ENCODE peak calls at places on chromosomes 3 and 15, in four cellular contexts. O, Y, L and W are unnamed samples.

GRCh38 chr15:57462391-57462790 is 86.1 kb downstream of the CGNL1 start:
- DNase-seq in O (no peak), Y (peak), L (no peak), W (peak)

GRCh38 chr3:53921296-53921695 is 29.6 kb upstream of the SELENOK start:
- DNase-seq in O (peak), Y (peak), L (no peak), W (peak)

GRCh38 chr3:153785901-153786300 is 335.3 kb upstream of the ARHGEF26 start:
- DNase-seq in O (no peak), Y (no peak), L (no peak), W (no peak)

GRCh38 chr3:186413615-186414415 is 51.8 kb upstream of the DGKG start:
- DNase-seq in O (no peak), Y (peak), L (peak), W (peak)

GRCh38 chr15:49370782-49371181 is 52.3 kb upstream of the FGF7 start:
- DNase-seq in O (peak), Y (peak), L (no peak), W (no peak)

GRCh38 chr3:59980576-59980975 is 930.8 kb upstream of the CFAP20DC start:
- DNase-seq in O (no peak), Y (no peak), L (no peak), W (no peak)

GRCh38 chr3:124292329-124292728 is 300.4 kb upstream of the ROPN1 start:
- DNase-seq in O (no peak), Y (no peak), L (no peak), W (no peak)

GRCh38 chr3:11131371-11131770 is 22.9 kb upstream of the HRH1 start:
- DNase-seq in O (no peak), Y (no peak), L (no peak), W (peak)

GRCh38 chr3:129892486-129892856 is 1.0 kb downstream of the TMCC1 start:
- DNase-seq in O (no peak), Y (no peak), L (no peak), W (no peak)

GRCh38 chr15:48963524-48964113 is at the start of gene SHC4:
- DNase-seq in O (no peak), Y (peak), L (peak), W (peak)

GRCh38 chr15:75640483-75641175 is 605 bp upstream of the IMP3 start:
- DNase-seq in O (peak), Y (peak), L (no peak), W (peak)

GRCh38 chr3:155426524-155427230 is 133.2 kb upstream of the STRIT1 start:
- DNase-seq in O (no peak), Y (no peak), L (no peak), W (no peak)

GRCh38 chr15:51094606-51095569 is at the start of gene TNFAIP8L3:
- DNase-seq in O (no peak), Y (peak), L (peak), W (peak)

GRCh38 chr15:77775373-77775772 is 142.7 kb upstream of the LINGO1 start:
- DNase-seq in O (no peak), Y (no peak), L (no peak), W (peak)

GRCh38 chr15:91946914-91947313 is 93.4 kb downstream of the SLCO3A1 start:
- DNase-seq in O (no peak), Y (no peak), L (no peak), W (no peak)

GRCh38 chr3:159785276-159785675 is 203.4 kb upstream of the IL12A start:
- DNase-seq in O (no peak), Y (peak), L (no peak), W (peak)

GRCh38 chr3:67655364-67656121 is 1.1 kb upstream of the SUCLG2 start:
- DNase-seq in O (peak), Y (no peak), L (peak), W (no peak)

GRCh38 chr15:46703871-46704637 is 1013.3 kb upstream of the SEMA6D start:
- DNase-seq in O (no peak), Y (no peak), L (no peak), W (no peak)

GRCh38 chr15:94924971-94925593 is 693.7 kb downstream of the MCTP2 start:
- DNase-seq in O (no peak), Y (peak), L (peak), W (no peak)

GRCh38 chr3:179018808-179019207 is 52.8 kb downstream of the ZMAT3 start:
- DNase-seq in O (no peak), Y (no peak), L (no peak), W (no peak)

GRCh38 chr15:88704791-88705768 is 66.3 kb downstream of the ISG20 start:
- DNase-seq in O (no peak), Y (peak), L (peak), W (peak)

GRCh38 chr3:9467451-9467850 is 70.0 kb downstream of the SETD5 start:
- DNase-seq in O (no peak), Y (no peak), L (no peak), W (no peak)

GRCh38 chr3:156865732-156866131 is 39.6 kb downstream of the LEKR1 start:
- DNase-seq in O (no peak), Y (peak), L (no peak), W (no peak)

GRCh38 chr15:42707873-42708544 is 28.9 kb downstream of the CDAN1 start:
- DNase-seq in O (no peak), Y (no peak), L (no peak), W (no peak)

GRCh38 chr3:100040446-100040845 is 73.9 kb downstream of the FILIP1L start:
- DNase-seq in O (no peak), Y (peak), L (no peak), W (no peak)

GRCh38 chr15:66939451-66940023 is 125.9 kb upstream of the SMAD3 start:
- DNase-seq in O (peak), Y (no peak), L (no peak), W (peak)

GRCh38 chr3:67863869-67864268 is 209.5 kb upstream of the SUCLG2 start:
- DNase-seq in O (peak), Y (peak), L (no peak), W (no peak)

GRCh38 chr3:158961911-158962310 is 160.1 kb downstream of the MFSD1 start:
- DNase-seq in O (no peak), Y (no peak), L (no peak), W (no peak)

GRCh38 chr3:77150759-77151158 is 110.9 kb downstream of the ROBO2 start:
- DNase-seq in O (no peak), Y (no peak), L (no peak), W (no peak)

GRCh38 chr3:118884748-118885206 is 149.9 kb downstream of the IGSF11 start:
- DNase-seq in O (peak), Y (peak), L (peak), W (peak)

GRCh38 chr3:42214565-42215283 is 51.3 kb downstream of the CCK start:
- DNase-seq in O (no peak), Y (no peak), L (no peak), W (no peak)

GRCh38 chr15:64024172-64025050 is 21.9 kb downstream of the DAPK2 start:
- DNase-seq in O (peak), Y (no peak), L (no peak), W (no peak)

GRCh38 chr3:167728176-167728575 is 6.5 kb downstream of the PDCD10 start:
- DNase-seq in O (no peak), Y (peak), L (no peak), W (peak)

GRCh38 chr3:183444748-183445147 is 16.3 kb upstream of the MCF2L2 start:
- DNase-seq in O (no peak), Y (no peak), L (no peak), W (no peak)

GRCh38 chr3:196677353-196677752 is 34.7 kb downstream of the CEP19 start:
- DNase-seq in O (no peak), Y (no peak), L (no peak), W (no peak)

GRCh38 chr3:196673632-196674031 is 34.1 kb downstream of the NRROS start:
- DNase-seq in O (no peak), Y (no peak), L (no peak), W (no peak)

GRCh38 chr3:196677929-196678328 is 34.1 kb downstream of the CEP19 start:
- DNase-seq in O (no peak), Y (no peak), L (no peak), W (no peak)
- H3K27ac ChIP-seq in O (no peak), Y (no peak), L (no peak), W (no peak)

GRCh38 chr3:103499967-103500366 is 1065.2 kb downstream of the ZPLD1 start:
- DNase-seq in O (no peak), Y (no peak), L (no peak), W (no peak)
- H3K27ac ChIP-seq in O (no peak), Y (no peak), L (no peak), W (no peak)

GRCh38 chr3:152381881-152382295 is 113.2 kb downstream of the MBNL1 start:
- DNase-seq in O (no peak), Y (no peak), L (no peak), W (no peak)
- H3K27ac ChIP-seq in O (no peak), Y (peak), L (no peak), W (peak)

GRCh38 chr3:14235896-14236295 is 57.3 kb downstream of the LSM3 start:
- DNase-seq in O (no peak), Y (peak), L (peak), W (no peak)
- H3K27ac ChIP-seq in O (no peak), Y (no peak), L (peak), W (no peak)

GRCh38 chr3:162141232-162141631 is 644.6 kb downstream of the OTOL1 start:
- DNase-seq in O (no peak), Y (peak), L (no peak), W (no peak)
- H3K27ac ChIP-seq in O (no peak), Y (no peak), L (no peak), W (peak)

GRCh38 chr15:36356511-36356910 is 222.9 kb upstream of the CDIN1 start:
- DNase-seq in O (no peak), Y (no peak), L (no peak), W (no peak)
- H3K27ac ChIP-seq in O (no peak), Y (peak), L (no peak), W (peak)

GRCh38 chr15:39300451-39301153 is 280.3 kb upstream of the THBS1 start:
- DNase-seq in O (no peak), Y (peak), L (no peak), W (peak)

GRCh38 chr15:39301589-39301999 is 279.3 kb upstream of the THBS1 start:
- DNase-seq in O (no peak), Y (peak), L (no peak), W (no peak)

GRCh38 chr15:39296955-39297354 is 283.9 kb upstream of the THBS1 start:
- DNase-seq in O (no peak), Y (no peak), L (no peak), W (no peak)

GRCh38 chr15:39298563-39298962 is 282.3 kb upstream of the THBS1 start:
- DNase-seq in O (no peak), Y (no peak), L (no peak), W (no peak)

DNA sequence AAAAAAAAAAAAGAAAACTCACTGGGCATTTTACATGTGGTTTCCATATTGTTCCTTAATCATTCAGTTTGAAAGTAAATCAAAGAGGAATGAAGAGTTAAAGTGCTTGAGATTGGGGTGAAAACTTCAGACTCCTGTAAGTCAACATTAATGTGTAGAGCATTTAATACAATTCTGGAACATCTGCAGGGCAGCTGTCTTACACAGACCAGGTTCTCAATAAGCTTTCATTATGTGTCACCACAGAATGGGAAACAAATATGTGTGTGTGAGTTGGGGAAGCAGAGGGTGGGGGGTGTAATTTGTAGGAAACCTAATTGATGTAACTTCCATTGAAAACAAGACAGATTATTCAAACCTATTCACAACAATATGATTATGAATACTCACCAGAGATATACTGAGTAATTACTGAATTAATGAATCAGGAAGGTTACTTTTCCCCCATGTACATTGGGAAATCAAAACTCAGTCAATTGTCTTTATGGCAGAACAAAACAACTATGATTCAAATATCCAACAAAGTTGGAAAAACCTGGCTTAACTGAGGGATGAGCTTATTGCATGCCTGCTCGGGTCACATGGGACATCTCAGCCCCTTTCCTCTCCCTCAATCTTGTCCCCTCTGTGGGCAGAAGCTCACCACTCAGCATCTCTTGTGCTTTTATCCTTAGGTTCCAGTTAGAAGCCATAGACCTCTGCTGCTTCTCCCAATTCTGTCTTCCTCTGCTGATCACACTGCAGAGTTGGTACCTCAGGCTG is 281.2 kb upstream of the THBS1 start:
- DNase-seq in O (no peak), Y (no peak), L (no peak), W (no peak)
- H3K27ac ChIP-seq in O (no peak), Y (no peak), L (no peak), W (peak)